ENCODE peak calls at places on chromosomes 5 and 9, in nine cellular contexts. J is breast epithelium, R is IMR-90, S is psoas muscle, Y is transverse colon, Z is upper lobe of right lung, G is neural progenitor cell, V is right atrium auricular region, F is PC-3. P is an unnamed sample.

GRCh38 chr5:58828145-58828544 is 245.3 kb downstream of the RAB3C start:
- DNase-seq in S (no peak), R (no peak), G (no peak), V (no peak), F (no peak), J (no peak), Z (no peak), Y (no peak), P (no peak)

GRCh38 chr5:463952-464351 is 21.0 kb downstream of the EXOC3 start:
- DNase-seq in V (no peak), Z (peak; percentile 79), J (peak; percentile 22), Y (peak; percentile 15), G (no peak), S (peak; percentile 50), F (no peak), R (no peak), P (peak; percentile 38)

GRCh38 chr5:41527201-41527779 is 16.9 kb upstream of the PLCXD3 start:
- DNase-seq in F (peak; percentile 99), Y (no peak), Z (no peak), S (no peak), J (no peak), R (peak; percentile 98), V (peak; percentile 74), G (no peak), P (no peak)

GRCh38 chr9:124503713-124504529 is 3.3 kb downstream of the NR5A1 start:
- DNase-seq in R (no peak), V (no peak), S (no peak), Z (no peak), Y (no peak), G (no peak), J (no peak), F (no peak), P (peak; percentile 78)

GRCh38 chr9:112301420-112301819 is 32.0 kb downstream of the PTBP3 start:
- DNase-seq in Z (no peak), J (no peak), S (no peak), R (no peak), Y (no peak), G (no peak), V (no peak), F (no peak), P (no peak)

GRCh38 chr9:35518212-35518917 is 28.5 kb downstream of the RUSC2 start:
- DNase-seq in F (peak; percentile 95), V (no peak), S (peak; percentile 57), J (peak; percentile 57), Y (no peak), G (peak; percentile 83), Z (no peak), R (peak; percentile 94), P (no peak)

GRCh38 chr5:133120156-133120750 is 68.4 kb downstream of the HSPA4 start:
- DNase-seq in F (no peak), S (no peak), R (no peak), V (peak; percentile 50), G (no peak), J (no peak), Y (no peak), Z (no peak), P (no peak)

GRCh38 chr5:123786411-123786810 is 274.4 kb downstream of the CSNK1G3 start:
- DNase-seq in F (no peak), V (no peak), G (no peak), Y (no peak), Z (no peak), J (no peak), S (no peak), R (no peak), P (no peak)

GRCh38 chr5:149114403-149115312 is 26.6 kb upstream of the ABLIM3 start:
- DNase-seq in S (peak; percentile 57), J (no peak), R (peak; percentile 84), Y (peak; percentile 57), Z (no peak), F (peak; percentile 99), V (peak; percentile 75), G (peak; percentile 78), P (peak; percentile 54)

GRCh38 chr9:129506892-129507291 is 114.0 kb downstream of the C9orf50 start:
- DNase-seq in V (no peak), G (no peak), R (peak; percentile 48), F (no peak), S (peak; percentile 50), Z (no peak), J (no peak), Y (no peak), P (no peak)

GRCh38 chr5:142841511-142842255 is 71.5 kb downstream of the ARHGAP26 start:
- DNase-seq in V (peak; percentile 86), S (peak; percentile 58), R (peak; percentile 34), J (no peak), G (peak; percentile 74), Z (no peak), Y (no peak), F (no peak), P (no peak)

GRCh38 chr5:66113160-66113559 is 30.9 kb upstream of the SREK1 start:
- DNase-seq in F (peak; percentile 62), S (no peak), R (peak; percentile 69), J (no peak), V (no peak), Z (no peak), Y (no peak), G (no peak), P (no peak)

GRCh38 chr5:1432296-1432695 is 12.9 kb downstream of the SLC6A3 start:
- DNase-seq in F (no peak), J (peak; percentile 37), R (no peak), G (no peak), Z (peak; percentile 47), V (no peak), Y (no peak), S (peak; percentile 23), P (no peak)

GRCh38 chr9:129671519-129671918 is 6.1 kb downstream of the PRRX2 start:
- DNase-seq in S (no peak), G (no peak), Z (no peak), V (no peak), R (peak; percentile 19), J (no peak), Y (no peak), F (no peak), P (no peak)

GRCh38 chr9:123425836-123426365 is 69.9 kb downstream of the CRB2 start:
- DNase-seq in R (no peak), J (peak; percentile 19), F (no peak), V (no peak), G (no peak), S (no peak), Z (peak; percentile 37), Y (no peak), P (no peak)

GRCh38 chr5:178078197-178078995 is 34.9 kb upstream of the N4BP3 start:
- DNase-seq in S (no peak), Z (no peak), Y (no peak), R (peak; percentile 82), J (peak; percentile 89), F (peak; percentile 98), V (no peak), G (no peak), P (no peak)

GRCh38 chr9:92245005-92245797 is 48.3 kb downstream of the IARS1 start:
- DNase-seq in Z (no peak), R (peak; percentile 95), S (no peak), Y (no peak), F (peak; percentile 45), G (no peak), J (no peak), V (no peak), P (no peak)

GRCh38 chr9:92242779-92243136 is 50.7 kb downstream of the IARS1 start:
- DNase-seq in J (no peak), R (no peak), S (no peak), F (no peak), G (no peak), Y (no peak), Z (no peak), V (no peak), P (no peak)

GRCh38 chr9:92242115-92242778 is 51.2 kb downstream of the IARS1 start:
- DNase-seq in V (no peak), F (no peak), R (peak; percentile 87), S (no peak), Z (no peak), J (no peak), Y (no peak), G (peak; percentile 43), P (no peak)

GRCh38 chr9:92247981-92248380 is 45.5 kb downstream of the IARS1 start:
- DNase-seq in J (no peak), Y (no peak), V (no peak), Z (no peak), R (no peak), S (no peak), G (no peak), F (no peak), P (no peak)

DNA sequence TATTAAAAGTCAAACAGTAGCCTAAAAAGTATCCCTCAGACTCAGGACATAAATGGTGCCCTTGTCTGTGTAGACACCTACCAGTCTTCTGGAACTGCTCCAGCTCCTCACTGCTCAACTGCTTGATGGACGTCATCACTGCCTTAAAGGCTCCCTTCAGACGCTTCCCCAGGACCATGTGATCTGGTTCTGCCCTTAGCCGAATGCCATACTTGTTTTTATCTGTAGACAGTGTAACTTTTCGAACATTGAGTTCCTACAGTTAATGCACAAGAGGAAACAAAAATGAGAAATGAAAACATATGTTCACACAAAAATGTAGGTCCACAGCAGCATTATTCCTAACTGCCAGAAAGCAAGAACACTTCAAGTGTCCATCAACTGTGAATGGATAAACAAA is 46.2 kb downstream of the IARS1 start:
- DNase-seq in Z (no peak), F (no peak), J (no peak), S (no peak), R (peak; percentile 5), Y (no peak), V (no peak), G (no peak), P (no peak)
- H3K4me1 ChIP-seq in Z (no peaks in the 10 kb centered on the region), F (peaks cover 7% of the 10 kb centered on the region), J (no peaks in the 10 kb centered on the region), S (no peaks in the 10 kb centered on the region), R (peaks cover 33% of the 10 kb centered on the region), Y (no peaks in the 10 kb centered on the region), V (no peaks in the 10 kb centered on the region), G (no peaks in the 10 kb centered on the region), P (no peaks in the 10 kb centered on the region)

GRCh38 chr9:120936011-120936763 is 9.6 kb upstream of the TRAF1 start:
- DNase-seq in G (peak; percentile 90), J (peak; percentile 93), S (peak; percentile 96), Y (peak; percentile 96), V (peak; percentile 96), R (peak; percentile 95), F (peak; percentile 93), Z (peak; percentile 96), P (peak; percentile 94)
- H3K4me3 ChIP-seq in G (no peak overlapping the region), J (peak overlapping the region; percentile 34), S (no peak overlapping the region), Y (no peak overlapping the region), V (no peak overlapping the region), R (peak overlapping the region; percentile 20), F (peak overlapping the region; percentile 38), Z (no peak overlapping the region), P (no peak overlapping the region)

DNA sequence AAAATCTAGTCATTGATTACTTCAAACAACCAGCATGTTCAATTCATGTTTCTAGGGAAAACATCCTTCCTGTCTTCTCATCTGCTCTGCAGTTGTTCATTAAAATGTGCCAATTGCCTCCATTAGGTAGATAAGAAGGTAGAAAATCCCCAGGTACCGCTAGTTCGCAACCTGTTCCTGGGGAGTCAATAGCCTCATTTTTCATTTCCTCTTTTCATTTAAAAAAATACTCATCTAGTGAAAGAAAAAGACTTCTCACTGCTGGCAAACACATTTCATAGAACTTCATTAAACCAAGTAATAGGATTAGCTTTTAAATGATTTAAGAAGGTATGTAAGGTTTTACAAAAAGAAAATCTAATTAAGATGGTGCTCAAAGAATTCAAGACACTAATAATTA is 113.3 kb downstream of the MARCHF11 start:
- DNase-seq in Z (no peak), G (no peak), F (no peak), J (no peak), Y (no peak), V (no peak), R (no peak), S (no peak), P (no peak)
- H3K4me1 ChIP-seq in Z (no peaks in the 10 kb centered on the region), G (peaks cover 34% of the 10 kb centered on the region), F (no peaks in the 10 kb centered on the region), J (no peaks in the 10 kb centered on the region), Y (no peaks in the 10 kb centered on the region), V (no peaks in the 10 kb centered on the region), R (no peaks in the 10 kb centered on the region), S (no peaks in the 10 kb centered on the region), P (no peaks in the 10 kb centered on the region)

GRCh38 chr5:93572773-93573626 is 8.0 kb downstream of the NR2F1-AS1 start:
- DNase-seq in J (no peak), V (no peak), Z (no peak), Y (no peak), R (no peak), F (no peak), S (no peak), G (peak; percentile 92), P (no peak)
- H3K4me3 ChIP-seq in J (peak overlapping the region; percentile 21), V (peak overlapping the region; percentile 20), Z (peak overlapping the region; percentile 15), Y (no peak overlapping the region), R (peak overlapping the region; percentile 3), F (no peak overlapping the region), S (peak overlapping the region; percentile 56), G (peak overlapping the region; percentile 42), P (no peak overlapping the region)

P was measured in upper lobe of left lung.